ENCODE peak calls at places on chromosomes 13 and 19, in five cellular contexts. One of them, this sample, is unnamed.

GRCh38 chr19:6987850-6988249 is 33.4 kb downstream of the MBD3L2B start:
- DNase-seq in GM12878: no peak
- DNase-seq in testis: no peak
- DNase-seq in uterus: no peak
- DNase-seq in ovary: no peak
- DNase-seq in this sample: no peak

GRCh38 chr19:6039541-6040225 is 61.7 kb upstream of the RANBP3 start:
- DNase-seq in GM12878: no peak
- DNase-seq in uterus: peak; percentile 13
- DNase-seq in testis: peak; percentile 1
- DNase-seq in ovary: no peak
- DNase-seq in this sample: no peak

GRCh38 chr19:29714953-29715694 is at the start of gene C19orf12:
- DNase-seq in GM12878: no peak
- DNase-seq in ovary: peak; percentile 68
- DNase-seq in testis: peak; percentile 75
- DNase-seq in uterus: peak; percentile 69
- DNase-seq in this sample: peak; percentile 65

GRCh38 chr13:67229438-67230242 is 496 bp downstream of the PCDH9 start:
- DNase-seq in ovary: no peak
- DNase-seq in GM12878: no peak
- DNase-seq in uterus: no peak
- DNase-seq in testis: no peak
- DNase-seq in this sample: no peak

GRCh38 chr19:28199323-28199722 is 1013.6 kb downstream of the UQCRFS1 start:
- DNase-seq in testis: no peak
- DNase-seq in ovary: no peak
- DNase-seq in uterus: no peak
- DNase-seq in GM12878: no peak
- DNase-seq in this sample: no peak

GRCh38 chr19:42132030-42132628 is at the start of gene POU2F2:
- DNase-seq in ovary: no peak
- DNase-seq in testis: peak; percentile 21
- DNase-seq in GM12878: peak; percentile 41
- DNase-seq in uterus: peak; percentile 19
- DNase-seq in this sample: peak; percentile 79

GRCh38 chr19:38564981-38565685 is 52.6 kb downstream of the MAP4K1 start:
- DNase-seq in GM12878: no peak
- DNase-seq in ovary: no peak
- DNase-seq in testis: no peak
- DNase-seq in uterus: no peak
- DNase-seq in this sample: no peak

GRCh38 chr13:87884874-87885273 is 213.7 kb downstream of the SLITRK5 start:
- DNase-seq in uterus: no peak
- DNase-seq in ovary: no peak
- DNase-seq in GM12878: no peak
- DNase-seq in testis: no peak
- DNase-seq in this sample: no peak

GRCh38 chr13:50626031-50626643 is 217.4 kb downstream of the DLEU7 start:
- DNase-seq in testis: no peak
- DNase-seq in ovary: no peak
- DNase-seq in GM12878: no peak
- DNase-seq in uterus: no peak
- DNase-seq in this sample: no peak

GRCh38 chr19:2460245-2460644 is 3.5 kb upstream of the LMNB2 start:
- DNase-seq in uterus: no peak
- DNase-seq in GM12878: no peak
- DNase-seq in ovary: no peak
- DNase-seq in testis: no peak
- DNase-seq in this sample: no peak

GRCh38 chr13:107370036-107370785 is 802.3 kb upstream of the ARGLU1 start:
- DNase-seq in ovary: no peak
- DNase-seq in uterus: no peak
- DNase-seq in testis: no peak
- DNase-seq in GM12878: no peak
- DNase-seq in this sample: no peak

GRCh38 chr13:110244096-110244830 is 62.7 kb downstream of the COL4A1 start:
- DNase-seq in ovary: no peak
- DNase-seq in testis: no peak
- DNase-seq in GM12878: no peak
- DNase-seq in uterus: no peak
- DNase-seq in this sample: no peak

GRCh38 chr13:67134322-67135129 is 95.6 kb downstream of the PCDH9 start:
- DNase-seq in uterus: no peak
- DNase-seq in testis: no peak
- DNase-seq in ovary: no peak
- DNase-seq in GM12878: no peak
- DNase-seq in this sample: no peak

GRCh38 chr13:37187110-37187509 is 81.6 kb upstream of the CSNK1A1L start:
- DNase-seq in ovary: no peak
- DNase-seq in GM12878: no peak
- DNase-seq in testis: no peak
- DNase-seq in uterus: no peak
- DNase-seq in this sample: no peak

GRCh38 chr13:59533561-59534337 is 630.0 kb downstream of the DIAPH3 start:
- DNase-seq in ovary: no peak
- DNase-seq in testis: no peak
- DNase-seq in GM12878: no peak
- DNase-seq in uterus: no peak
- DNase-seq in this sample: no peak

GRCh38 chr19:2132731-2133490 is 18.5 kb downstream of the AP3D1 start:
- DNase-seq in ovary: no peak
- DNase-seq in GM12878: no peak
- DNase-seq in testis: peak; percentile 66
- DNase-seq in uterus: no peak
- DNase-seq in this sample: no peak

GRCh38 chr13:99969368-99969933 is 2.1 kb downstream of the ZIC5 start:
- DNase-seq in uterus: no peak
- DNase-seq in GM12878: no peak
- DNase-seq in ovary: no peak
- DNase-seq in testis: no peak
- DNase-seq in this sample: no peak

GRCh38 chr19:17950310-17951150 is 16.4 kb upstream of the KCNN1 start:
- DNase-seq in GM12878: no peak
- DNase-seq in ovary: no peak
- DNase-seq in uterus: no peak
- DNase-seq in testis: no peak
- DNase-seq in this sample: no peak

GRCh38 chr19:38898788-38899446 is 501 bp downstream of the SIRT2 start:
- DNase-seq in testis: no peak
- DNase-seq in uterus: no peak
- DNase-seq in GM12878: no peak
- DNase-seq in ovary: no peak
- DNase-seq in this sample: no peak

GRCh38 chr19:52211926-52212571 is 22.2 kb downstream of the PPP2R1A start:
- DNase-seq in GM12878: no peak
- DNase-seq in ovary: no peak
- DNase-seq in testis: no peak
- DNase-seq in uterus: no peak
- DNase-seq in this sample: no peak

DNA sequence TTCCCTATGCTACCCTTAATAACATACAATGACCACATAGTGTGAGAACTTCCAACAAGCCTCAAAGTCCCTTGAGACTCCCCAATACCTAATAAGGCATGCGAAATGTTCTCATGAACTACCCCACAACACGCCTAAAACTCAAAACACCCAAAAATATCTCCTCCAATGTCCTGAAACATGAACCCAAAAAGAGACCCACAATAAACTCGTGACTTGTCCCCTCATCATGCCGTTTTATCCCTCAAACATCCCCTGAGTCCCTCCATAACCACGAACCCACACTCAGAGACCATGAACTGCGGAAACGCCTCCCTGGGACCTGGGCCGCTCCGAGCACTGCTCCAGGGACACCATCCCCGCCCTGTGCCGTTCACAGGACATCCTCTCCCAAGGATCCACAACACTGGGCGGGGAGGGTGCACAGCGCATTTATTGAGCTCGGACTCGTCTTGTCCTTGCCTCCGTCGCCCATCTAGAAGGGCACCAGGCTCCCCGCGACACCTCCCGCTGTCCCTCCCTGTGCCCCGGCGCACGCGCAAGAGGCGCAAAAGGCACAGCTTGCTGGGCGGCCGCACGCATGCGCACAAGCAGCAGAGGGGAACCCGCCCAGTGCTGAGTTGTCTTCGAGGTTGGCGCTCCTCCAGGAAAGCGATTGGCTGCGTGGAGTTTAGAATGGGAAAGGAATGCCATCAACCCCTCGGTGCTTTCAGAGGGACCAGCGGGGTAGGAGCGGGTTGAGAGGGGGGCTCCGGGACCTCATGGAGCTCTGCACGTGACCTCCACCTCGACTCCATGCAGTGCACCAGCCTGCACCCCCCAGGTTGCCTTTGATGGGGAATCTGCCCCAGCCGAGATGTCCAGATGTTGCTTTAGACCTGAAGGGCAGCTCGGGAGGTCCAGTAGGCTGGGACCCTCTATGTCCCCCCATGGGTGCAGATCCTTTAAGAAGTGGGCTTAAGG is 8.8 kb downstream of the FXYD3 start:
- DNase-seq in uterus: peak; percentile 94
- DNase-seq in ovary: peak; percentile 95
- DNase-seq in testis: peak; percentile 92
- DNase-seq in GM12878: peak; percentile 76
- DNase-seq in this sample: peak; percentile 98
- TF ChIP-seq POLR2A in uterus: peak; percentile 86
- TF ChIP-seq POLR2A in ovary: peak; percentile 92
- TF ChIP-seq POLR2A in testis: peak; percentile 78
- TF ChIP-seq POLR2A in GM12878: peak; percentile 83
- TF ChIP-seq POLR2A in this sample: no peak

DNA sequence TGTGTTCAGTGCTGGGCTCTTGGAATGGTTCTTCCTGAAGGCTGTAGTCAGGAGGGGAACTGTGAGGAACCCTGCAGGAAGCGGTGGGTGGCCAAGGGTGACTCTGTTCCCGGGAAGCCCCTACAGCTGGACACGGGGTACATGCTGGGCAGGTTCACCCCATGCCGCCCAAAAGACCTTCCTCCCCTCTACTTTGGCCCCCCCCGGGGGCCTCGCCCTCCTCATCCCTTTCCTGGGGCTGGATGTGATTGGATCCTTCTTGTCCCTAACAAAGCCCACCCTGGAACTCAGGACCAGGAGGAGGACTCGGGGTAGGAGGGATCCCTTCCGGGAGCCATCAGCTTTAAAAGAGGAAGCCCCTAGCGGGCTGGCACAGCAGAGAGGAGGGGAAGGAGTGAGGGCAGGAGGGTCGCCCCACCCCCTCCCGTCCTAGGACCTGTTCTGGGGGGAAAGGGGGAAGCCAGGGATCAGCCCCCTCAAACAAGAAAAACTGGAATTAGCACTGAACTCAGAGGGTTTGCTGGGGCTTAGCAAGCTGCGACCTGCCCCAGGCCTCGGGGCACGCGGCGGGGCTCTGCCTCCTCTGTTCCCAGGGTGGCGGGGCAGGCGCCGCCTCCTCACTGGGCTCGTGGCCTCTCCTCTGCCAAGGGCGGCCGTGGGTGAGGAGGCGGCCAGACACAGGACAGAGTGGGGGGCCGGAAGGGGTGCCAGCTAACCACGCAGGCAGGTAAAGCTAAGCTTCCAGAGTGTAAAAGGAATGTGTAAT is 4.0 kb downstream of the CEBPA start:
- DNase-seq in GM12878: no peak
- DNase-seq in testis: no peak
- DNase-seq in ovary: peak; percentile 12
- DNase-seq in uterus: no peak
- DNase-seq in this sample: peak; percentile 1
- TF ChIP-seq POLR2A in GM12878: no peak
- TF ChIP-seq POLR2A in testis: no peak
- TF ChIP-seq POLR2A in ovary: no peak
- TF ChIP-seq POLR2A in uterus: no peak
- TF ChIP-seq POLR2A in this sample: no peak

DNA sequence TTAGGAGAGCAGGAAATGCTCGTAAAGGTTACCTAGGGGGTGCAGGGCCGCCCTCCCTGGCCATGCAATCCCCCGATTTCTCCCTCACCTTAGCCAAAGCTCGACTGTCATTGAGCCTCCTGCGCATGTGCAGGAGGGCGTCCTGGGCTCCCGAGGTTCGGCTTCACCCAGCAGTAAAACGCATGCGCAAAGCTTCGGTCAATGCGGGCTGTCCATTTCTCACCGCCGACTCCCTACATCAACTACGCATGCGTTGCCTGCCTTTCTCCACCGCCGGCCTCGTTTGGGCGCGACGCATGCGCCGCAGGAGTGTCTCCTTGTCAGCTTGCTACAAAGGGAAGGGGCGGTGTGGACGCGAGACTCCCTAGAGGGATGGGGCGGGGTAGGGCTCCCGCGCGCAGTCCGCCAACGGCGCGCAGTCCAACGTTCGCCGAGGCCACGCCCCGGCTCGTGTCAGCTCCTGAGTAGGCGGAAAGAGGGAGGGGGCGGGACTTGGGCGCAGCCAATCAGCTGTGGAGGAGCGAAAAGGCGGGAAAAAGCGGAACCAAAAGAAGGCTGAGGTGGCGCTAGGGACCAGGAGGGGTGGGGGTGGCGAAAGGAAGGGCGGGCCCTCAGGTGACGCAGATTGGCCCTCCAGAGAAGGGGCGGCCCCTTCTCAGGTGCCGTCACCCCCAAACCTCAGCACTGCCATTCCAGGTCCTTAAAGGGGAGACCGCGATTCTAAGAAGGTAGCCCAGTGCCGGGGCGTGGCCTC is at the start of the genes SYNGR4 and TMEM143:
- DNase-seq in testis: peak; percentile 98
- DNase-seq in ovary: peak; percentile 99
- DNase-seq in uterus: peak; percentile 98
- DNase-seq in GM12878: peak; percentile 99
- DNase-seq in this sample: peak; percentile 98
- TF ChIP-seq POLR2A in testis: peak; percentile 8
- TF ChIP-seq POLR2A in ovary: peak; percentile 62
- TF ChIP-seq POLR2A in uterus: peak; percentile 59
- TF ChIP-seq POLR2A in GM12878: peak; percentile 70
- TF ChIP-seq POLR2A in this sample: no peak

DNA sequence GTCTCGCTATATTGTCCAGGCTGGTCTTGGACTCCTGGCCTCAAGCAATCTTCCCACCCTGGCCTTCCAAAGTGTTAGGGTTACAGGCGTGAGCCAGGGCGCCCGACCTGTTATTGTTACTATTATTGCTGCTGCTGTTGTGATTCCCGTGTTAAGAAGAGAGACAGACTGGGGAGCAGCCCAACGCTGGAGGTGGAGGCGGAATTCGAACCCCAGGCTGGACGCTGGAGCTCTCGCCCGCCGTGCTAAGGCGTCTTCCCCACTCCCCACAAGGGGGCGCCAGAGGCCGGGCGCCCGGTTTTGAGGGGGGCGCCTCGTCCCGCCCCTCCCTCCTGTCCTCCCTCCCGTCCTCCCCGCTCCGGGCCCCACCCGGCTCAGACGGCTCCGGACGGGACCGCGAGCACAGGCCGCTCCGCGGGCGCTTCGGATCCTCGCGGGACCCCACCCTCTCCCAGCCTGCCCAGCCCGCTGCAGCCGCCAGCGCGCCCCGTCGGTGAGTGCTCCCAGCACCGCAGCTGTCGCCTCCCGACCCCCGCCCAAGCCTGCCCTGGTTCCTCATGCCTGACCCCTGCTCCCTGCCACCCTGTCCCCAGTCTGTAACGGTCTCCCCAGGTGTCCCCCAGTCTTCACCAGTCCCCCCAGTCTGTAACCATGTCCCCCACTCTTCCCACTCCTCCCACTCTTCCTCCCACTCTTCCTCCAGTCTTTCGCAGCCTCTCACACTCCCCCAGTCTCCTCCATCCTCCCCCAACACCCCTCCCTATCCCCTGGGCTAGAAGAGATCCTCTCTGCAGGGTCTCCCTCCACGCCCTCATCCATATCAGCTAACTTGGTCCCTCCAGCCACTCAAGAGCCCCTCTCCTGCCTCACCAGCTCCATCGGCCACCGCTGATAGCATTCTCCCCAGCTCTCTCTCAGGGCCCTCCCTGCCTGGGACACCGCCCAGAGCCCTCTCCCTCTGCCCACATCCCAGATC is at the start of gene EHD2:
- DNase-seq in uterus: peak; percentile 87
- DNase-seq in testis: peak; percentile 56
- DNase-seq in GM12878: no peak
- DNase-seq in ovary: peak; percentile 87
- DNase-seq in this sample: no peak
- TF ChIP-seq POLR2A in uterus: peak; percentile 75
- TF ChIP-seq POLR2A in testis: no peak
- TF ChIP-seq POLR2A in GM12878: no peak
- TF ChIP-seq POLR2A in ovary: peak; percentile 78
- TF ChIP-seq POLR2A in this sample: no peak

This sample was measured in GM12892.